ENCODE peak calls at places on chromosomes 12 and 14, in seven cellular contexts. W is A549, B is HCT116, C is H1, A is HepG2, P is K562, Z is GM12878. V is an unnamed sample.

GRCh38 chr14:92847220-92848148 is 53.4 kb downstream of the GOLGA5 start:
- DNase-seq in C (no peak), A (no peak), Z (no peak), B (no peak), W (no peak), P (no peak), V (no peak)

GRCh38 chr12:92786045-92786444 is 83.3 kb downstream of the PLEKHG7 start:
- DNase-seq in A (no peak), C (no peak), Z (no peak), P (no peak), W (no peak), B (no peak), V (peak)

GRCh38 chr14:51860836-51861583 is 598 bp downstream of the GNG2 start:
- DNase-seq in B (no peak), Z (no peak), W (no peak), A (no peak), P (no peak), C (no peak), V (peak)

GRCh38 chr14:28813810-28814209 is 47.2 kb downstream of the FOXG1 start:
- DNase-seq in C (no peak), A (no peak), B (no peak), P (no peak), W (no peak), Z (no peak), V (no peak)

GRCh38 chr12:1662761-1663439 is 28.0 kb upstream of the ADIPOR2 start:
- DNase-seq in W (peak), Z (no peak), A (no peak), P (peak), B (peak), C (peak), V (no peak)

GRCh38 chr12:22978962-22979361 is 354.0 kb downstream of the ETNK1 start:
- DNase-seq in B (no peak), P (no peak), W (no peak), Z (no peak), A (no peak), C (no peak), V (peak)

GRCh38 chr12:40010899-40011774 is 94.7 kb downstream of the SLC2A13 start:
- DNase-seq in C (no peak), Z (peak), A (peak), P (peak), B (peak), W (peak), V (peak)

GRCh38 chr12:111635524-111635923 is 36.4 kb upstream of the ATXN2 start:
- DNase-seq in C (no peak), A (no peak), W (no peak), Z (no peak), P (no peak), B (no peak), V (peak)

GRCh38 chr14:85539510-85539909 is 9.6 kb downstream of the FLRT2 start:
- DNase-seq in P (no peak), C (no peak), A (no peak), W (no peak), Z (no peak), B (no peak), V (no peak)

GRCh38 chr12:19402743-19403400 is 36.4 kb upstream of the AEBP2 start:
- DNase-seq in Z (no peak), B (no peak), W (no peak), P (no peak), C (no peak), A (peak), V (peak)

GRCh38 chr14:92724516-92725340 is 23.7 kb downstream of the LGMN start:
- DNase-seq in P (no peak), C (no peak), A (peak), Z (no peak), B (no peak), W (no peak), V (no peak)

GRCh38 chr12:22821985-22822384 is 197.0 kb downstream of the ETNK1 start:
- DNase-seq in A (peak), Z (no peak), W (no peak), B (no peak), P (no peak), C (no peak), V (no peak)

GRCh38 chr12:15546102-15546701 is 223.9 kb downstream of the PTPRO start:
- DNase-seq in C (no peak), A (no peak), W (no peak), B (no peak), P (no peak), Z (peak), V (no peak)

GRCh38 chr12:93911436-93911835 is 234.3 kb downstream of the CRADD start:
- DNase-seq in B (no peak), P (no peak), A (no peak), W (no peak), Z (no peak), C (no peak), V (peak)

GRCh38 chr12:53174881-53175491 is 5.5 kb upstream of the ZNF740 start:
- DNase-seq in C (no peak), A (peak), B (no peak), Z (no peak), P (peak), W (peak), V (peak)

GRCh38 chr12:119410396-119410795 is 75.9 kb downstream of the CCDC60 start:
- DNase-seq in P (no peak), C (no peak), W (no peak), A (no peak), Z (no peak), B (no peak), V (no peak)

GRCh38 chr14:61615743-61616523 is 79.4 kb upstream of the HIF1A start:
- DNase-seq in W (no peak), C (no peak), Z (no peak), A (no peak), P (no peak), B (no peak), V (no peak)

GRCh38 chr12:110537605-110538409 is 35.7 kb downstream of the RAD9B start:
- DNase-seq in C (no peak), W (no peak), P (no peak), A (no peak), Z (no peak), B (no peak), V (no peak)

GRCh38 chr12:89411846-89412245 is 59.5 kb upstream of the DUSP6 start:
- DNase-seq in C (no peak), P (no peak), B (no peak), W (no peak), A (no peak), Z (no peak), V (no peak)

GRCh38 chr14:59254146-59254910 is 65.9 kb downstream of the DAAM1 start:
- DNase-seq in A (no peak), W (no peak), Z (no peak), B (no peak), P (no peak), C (no peak), V (peak)

GRCh38 chr14:55237999-55238680 is 33.1 kb upstream of the FBXO34 start:
- DNase-seq in A (no peak), C (no peak), P (no peak), B (no peak), Z (no peak), W (no peak), V (no peak)

GRCh38 chr12:92989715-92990484 is 60.8 kb upstream of the EEA1 start:
- DNase-seq in Z (no peak), A (peak), P (no peak), W (no peak), B (no peak), C (no peak), V (no peak)

GRCh38 chr12:64650762-64651161 is 40.5 kb downstream of the RASSF3 start:
- DNase-seq in P (no peak), W (peak), Z (no peak), B (no peak), C (no peak), A (no peak), V (peak)

GRCh38 chr12:115337693-115338543 is 653.9 kb upstream of the TBX3 start:
- DNase-seq in Z (no peak), W (peak), C (peak), P (no peak), B (peak), A (peak), V (peak)

GRCh38 chr12:132831771-132832170 is 3.1 kb upstream of the GOLGA3 start:
- DNase-seq in Z (no peak), W (no peak), B (no peak), P (no peak), A (no peak), C (no peak), V (no peak)

GRCh38 chr12:132827763-132828703 is 636 bp downstream of the GOLGA3 start:
- DNase-seq in A (peak), P (no peak), W (peak), Z (no peak), C (no peak), B (no peak), V (peak)

GRCh38 chr12:132825861-132826260 is 2.8 kb downstream of the GOLGA3 start:
- DNase-seq in P (no peak), B (no peak), C (no peak), W (no peak), A (no peak), Z (no peak), V (no peak)

GRCh38 chr12:132825089-132825488 is 3.6 kb downstream of the GOLGA3 start:
- DNase-seq in Z (no peak), C (no peak), B (no peak), P (no peak), A (no peak), W (no peak), V (no peak)

GRCh38 chr12:132828706-132829534 is at the start of gene GOLGA3:
- DNase-seq in Z (peak), P (peak), C (peak), W (peak), B (peak), A (peak), V (peak)
- TF ChIP-seq POLR2A in Z (peak), P (peak), C (peak), W (peak), B (peak), A (peak), V (peak)

DNA sequence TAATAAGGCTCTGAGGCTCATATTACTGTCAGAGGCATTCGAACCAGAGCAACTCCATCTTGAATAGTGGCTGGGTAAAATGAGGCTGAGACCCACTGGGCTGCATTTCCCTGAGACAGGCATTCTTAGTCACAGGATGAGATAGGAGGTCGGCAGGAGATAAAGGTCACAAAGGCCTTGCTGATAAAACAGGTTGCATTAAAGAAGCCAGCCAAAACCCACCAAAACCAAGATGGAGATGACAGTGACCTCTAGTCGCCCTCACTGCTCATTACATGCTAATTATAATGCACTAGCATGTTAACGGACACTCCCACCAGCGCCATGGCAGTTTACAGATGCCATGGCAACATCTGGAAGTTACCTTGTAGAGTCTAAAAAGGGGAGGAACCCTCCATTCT is 18.0 kb upstream of the PRICKLE1 start:
- DNase-seq in A (no peak), P (no peak), Z (no peak), B (no peak), C (no peak), W (no peak), V (no peak)
- TF ChIP-seq CEBPB in A (no peak), P (no peak), Z (no peak), B (no peak), C (no peak), W (no peak), V (no peak)

GRCh38 chr12:48854488-48854887 is 2.5 kb upstream of the DDX23 start:
- DNase-seq in A (no peak), Z (no peak), P (no peak), C (no peak), B (no peak), W (no peak), V (no peak)

GRCh38 chr12:48852734-48853168 is 788 bp upstream of the DDX23 start:
- DNase-seq in B (no peak), C (no peak), W (no peak), A (peak), Z (no peak), P (no peak), V (no peak)

GRCh38 chr12:48856379-48856778 is 4.4 kb upstream of the DDX23 start:
- DNase-seq in Z (no peak), C (no peak), P (no peak), A (no peak), B (no peak), W (no peak), V (no peak)

GRCh38 chr12:48853228-48853688 is 1.3 kb upstream of the DDX23 start:
- DNase-seq in B (peak), C (peak), P (peak), A (peak), W (peak), Z (peak), V (peak)

DNA sequence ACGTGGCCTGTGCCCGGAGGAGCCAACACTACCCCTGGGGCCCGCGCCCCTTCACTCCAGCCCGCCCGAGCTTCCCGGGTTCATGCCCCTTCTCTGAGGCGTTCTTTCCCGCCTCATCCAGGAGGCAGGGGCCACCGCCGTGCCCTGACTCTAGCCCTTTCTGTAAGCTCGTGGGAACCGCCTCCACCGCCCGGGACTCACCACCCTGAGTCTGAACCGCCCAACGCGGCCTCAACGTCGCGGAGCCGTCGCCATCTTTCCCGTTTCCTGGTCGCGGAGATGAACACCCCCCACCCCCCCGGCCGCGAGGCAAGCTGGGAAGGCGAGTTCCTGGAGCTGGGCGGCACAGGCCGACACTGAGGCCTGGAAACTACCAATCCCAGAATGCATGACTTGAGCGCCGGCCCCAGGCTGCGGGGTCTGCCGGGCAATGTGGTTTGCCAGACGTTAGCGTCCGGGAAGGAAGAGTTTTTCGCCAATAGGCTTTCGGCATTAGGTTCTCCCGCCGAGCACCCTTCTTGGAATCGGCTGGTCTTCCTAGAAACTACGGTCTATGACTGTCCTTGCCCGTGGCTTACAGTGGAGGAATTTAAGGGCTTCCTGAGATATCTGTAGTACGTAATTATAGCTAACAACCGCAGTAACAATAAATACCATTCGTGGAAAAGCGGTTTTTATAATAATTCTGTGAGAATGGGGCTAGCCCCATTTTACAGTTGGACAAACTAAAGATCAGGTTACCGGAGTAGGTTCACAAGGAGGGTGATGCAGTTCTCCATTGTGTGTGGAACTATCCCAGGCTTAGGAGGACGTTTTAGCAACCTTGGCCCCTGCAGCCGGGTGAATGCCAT is at the start of gene DDX23:
- DNase-seq in B (peak), P (peak), C (peak), Z (peak), A (peak), W (peak), V (peak)
- TF ChIP-seq POLR2A in B (peak), P (peak), C (peak), Z (peak), A (peak), W (peak), V (peak)

GRCh38 chr12:6430990-6431353 is 13.8 kb upstream of the CD27 start:
- DNase-seq in C (no peak), W (no peak), A (no peak), P (no peak), Z (no peak), B (no peak), V (peak)
- TF ChIP-seq CEBPB in C (no peak), W (no peak), A (no peak), P (no peak), Z (no peak), B (no peak), V (no peak)